ENCODE peak calls at places on chromosomes 1 and 21, in five cellular contexts. One of them, this sample, is unnamed. For H3K9me3, the result is how much of the 10 kb centered on the place peaks cover.

GRCh38 chr1:85884372-85885035 is 176.3 kb upstream of the ZNHIT6 start:
- DNase-seq in CD8-positive, alpha-beta memory T cell: no peak
- DNase-seq in astrocyte: no peak
- DNase-seq in stomach: no peak
- DNase-seq in suprapubic skin: no peak
- DNase-seq in this sample: no peak

GRCh38 chr1:214362188-214362882 is 81.4 kb downstream of the SMYD2 start:
- DNase-seq in CD8-positive, alpha-beta memory T cell: no peak
- DNase-seq in astrocyte: peak
- DNase-seq in stomach: no peak
- DNase-seq in suprapubic skin: no peak
- DNase-seq in this sample: no peak

GRCh38 chr1:44842763-44843655 is at the start of gene PTCH2:
- DNase-seq in suprapubic skin: no peak
- DNase-seq in astrocyte: peak
- DNase-seq in CD8-positive, alpha-beta memory T cell: no peak
- DNase-seq in stomach: peak
- DNase-seq in this sample: peak

GRCh38 chr1:219938706-219939105 is 10.3 kb upstream of the SLC30A10 start:
- DNase-seq in CD8-positive, alpha-beta memory T cell: no peak
- DNase-seq in suprapubic skin: no peak
- DNase-seq in stomach: no peak
- DNase-seq in astrocyte: peak
- DNase-seq in this sample: no peak

GRCh38 chr1:180542113-180542512 is 16.7 kb upstream of the OVAAL start:
- DNase-seq in suprapubic skin: no peak
- DNase-seq in stomach: no peak
- DNase-seq in astrocyte: no peak
- DNase-seq in CD8-positive, alpha-beta memory T cell: no peak
- DNase-seq in this sample: no peak

GRCh38 chr1:41788427-41788826 is 130.3 kb downstream of the HIVEP3 start:
- DNase-seq in stomach: no peak
- DNase-seq in suprapubic skin: no peak
- DNase-seq in astrocyte: no peak
- DNase-seq in CD8-positive, alpha-beta memory T cell: no peak
- DNase-seq in this sample: no peak

GRCh38 chr1:40808444-40808843 is 24.9 kb downstream of the KCNQ4 start:
- DNase-seq in stomach: no peak
- DNase-seq in suprapubic skin: no peak
- DNase-seq in CD8-positive, alpha-beta memory T cell: no peak
- DNase-seq in astrocyte: no peak
- DNase-seq in this sample: no peak

GRCh38 chr1:201847150-201847549 is 18.2 kb downstream of the IPO9 start:
- DNase-seq in suprapubic skin: no peak
- DNase-seq in astrocyte: no peak
- DNase-seq in stomach: no peak
- DNase-seq in CD8-positive, alpha-beta memory T cell: no peak
- DNase-seq in this sample: no peak

GRCh38 chr1:5388622-5389021 is 603.6 kb downstream of the NPHP4 start:
- DNase-seq in astrocyte: no peak
- DNase-seq in suprapubic skin: no peak
- DNase-seq in CD8-positive, alpha-beta memory T cell: no peak
- DNase-seq in stomach: no peak
- DNase-seq in this sample: no peak

GRCh38 chr21:32592929-32593502 is 7.7 kb upstream of the TCP10L start:
- DNase-seq in CD8-positive, alpha-beta memory T cell: no peak
- DNase-seq in suprapubic skin: no peak
- DNase-seq in stomach: no peak
- DNase-seq in astrocyte: no peak
- DNase-seq in this sample: no peak

GRCh38 chr1:161172349-161172748 is 5.0 kb downstream of the B4GALT3 start:
- DNase-seq in suprapubic skin: no peak
- DNase-seq in astrocyte: no peak
- DNase-seq in CD8-positive, alpha-beta memory T cell: no peak
- DNase-seq in stomach: peak
- DNase-seq in this sample: no peak

GRCh38 chr1:203331224-203331623 is 19.7 kb downstream of the FMOD start:
- DNase-seq in astrocyte: no peak
- DNase-seq in suprapubic skin: no peak
- DNase-seq in CD8-positive, alpha-beta memory T cell: no peak
- DNase-seq in stomach: no peak
- DNase-seq in this sample: no peak

GRCh38 chr1:30345525-30346145 is 377.8 kb downstream of the MATN1 start:
- DNase-seq in suprapubic skin: no peak
- DNase-seq in astrocyte: no peak
- DNase-seq in CD8-positive, alpha-beta memory T cell: no peak
- DNase-seq in stomach: no peak
- DNase-seq in this sample: no peak

GRCh38 chr1:207913951-207914350 is 3.0 kb upstream of the CD34 start:
- DNase-seq in CD8-positive, alpha-beta memory T cell: no peak
- DNase-seq in astrocyte: no peak
- DNase-seq in suprapubic skin: no peak
- DNase-seq in stomach: no peak
- DNase-seq in this sample: no peak

GRCh38 chr1:198107041-198107440 is 49.8 kb upstream of the NEK7 start:
- DNase-seq in CD8-positive, alpha-beta memory T cell: no peak
- DNase-seq in suprapubic skin: no peak
- DNase-seq in stomach: no peak
- DNase-seq in astrocyte: peak
- DNase-seq in this sample: no peak

GRCh38 chr1:197093226-197093887 is 26.3 kb upstream of the F13B start:
- DNase-seq in stomach: no peak
- DNase-seq in CD8-positive, alpha-beta memory T cell: no peak
- DNase-seq in astrocyte: no peak
- DNase-seq in suprapubic skin: no peak
- DNase-seq in this sample: no peak

GRCh38 chr1:56200446-56200845 is 378.9 kb downstream of the PLPP3 start:
- DNase-seq in CD8-positive, alpha-beta memory T cell: no peak
- DNase-seq in stomach: no peak
- DNase-seq in suprapubic skin: no peak
- DNase-seq in astrocyte: no peak
- DNase-seq in this sample: no peak

GRCh38 chr1:116981521-116982037 is 20.0 kb upstream of the CD101 start:
- DNase-seq in stomach: peak
- DNase-seq in astrocyte: no peak
- DNase-seq in suprapubic skin: no peak
- DNase-seq in CD8-positive, alpha-beta memory T cell: no peak
- DNase-seq in this sample: no peak

GRCh38 chr1:67647814-67648358 is 37.1 kb upstream of the GADD45A start:
- DNase-seq in CD8-positive, alpha-beta memory T cell: no peak
- DNase-seq in astrocyte: no peak
- DNase-seq in suprapubic skin: no peak
- DNase-seq in stomach: no peak
- DNase-seq in this sample: no peak

GRCh38 chr1:223886516-223886921 is 40.8 kb upstream of the TP53BP2 start:
- DNase-seq in astrocyte: no peak
- DNase-seq in CD8-positive, alpha-beta memory T cell: no peak
- DNase-seq in suprapubic skin: no peak
- DNase-seq in stomach: no peak
- DNase-seq in this sample: no peak

GRCh38 chr1:227378876-227379554 is 60.7 kb upstream of the CDC42BPA start:
- DNase-seq in CD8-positive, alpha-beta memory T cell: no peak
- DNase-seq in stomach: no peak
- DNase-seq in suprapubic skin: no peak
- DNase-seq in astrocyte: peak
- DNase-seq in this sample: no peak

GRCh38 chr1:187838335-187839293 is 1009.9 kb downstream of the PLA2G4A start:
- DNase-seq in CD8-positive, alpha-beta memory T cell: no peak
- DNase-seq in suprapubic skin: no peak
- DNase-seq in astrocyte: no peak
- DNase-seq in stomach: no peak
- DNase-seq in this sample: no peak

GRCh38 chr1:966135-966602 is at the start of gene PLEKHN1:
- DNase-seq in astrocyte: peak
- DNase-seq in stomach: peak
- DNase-seq in suprapubic skin: no peak
- DNase-seq in CD8-positive, alpha-beta memory T cell: no peak
- DNase-seq in this sample: no peak

GRCh38 chr1:119674110-119674509 is 26.0 kb upstream of the ZNF697 start:
- DNase-seq in CD8-positive, alpha-beta memory T cell: no peak
- DNase-seq in stomach: no peak
- DNase-seq in astrocyte: peak
- DNase-seq in suprapubic skin: no peak
- DNase-seq in this sample: no peak

GRCh38 chr1:207284209-207284892 is 37.1 kb upstream of the CD55 start:
- DNase-seq in CD8-positive, alpha-beta memory T cell: no peak
- DNase-seq in astrocyte: no peak
- DNase-seq in suprapubic skin: no peak
- DNase-seq in stomach: no peak
- DNase-seq in this sample: no peak

GRCh38 chr1:155977607-155978324 is 581 bp downstream of the ARHGEF2 start:
- DNase-seq in CD8-positive, alpha-beta memory T cell: peak
- DNase-seq in suprapubic skin: no peak
- DNase-seq in stomach: no peak
- DNase-seq in astrocyte: no peak
- DNase-seq in this sample: no peak

GRCh38 chr1:86913399-86913895 is 479 bp downstream of the SELENOF start:
- DNase-seq in stomach: peak
- DNase-seq in suprapubic skin: no peak
- DNase-seq in CD8-positive, alpha-beta memory T cell: peak
- DNase-seq in astrocyte: peak
- DNase-seq in this sample: no peak

GRCh38 chr1:23561813-23562100 is 2.5 kb upstream of the ID3 start:
- DNase-seq in astrocyte: peak
- DNase-seq in CD8-positive, alpha-beta memory T cell: no peak
- DNase-seq in suprapubic skin: no peak
- DNase-seq in stomach: no peak
- DNase-seq in this sample: no peak

GRCh38 chr1:216830402-216830801 is 107.2 kb upstream of the ESRRG start:
- DNase-seq in stomach: no peak
- DNase-seq in astrocyte: no peak
- DNase-seq in suprapubic skin: no peak
- DNase-seq in CD8-positive, alpha-beta memory T cell: no peak
- DNase-seq in this sample: peak

GRCh38 chr1:211013346-211014240 is 120.4 kb downstream of the KCNH1 start:
- DNase-seq in suprapubic skin: no peak
- DNase-seq in CD8-positive, alpha-beta memory T cell: no peak
- DNase-seq in stomach: no peak
- DNase-seq in astrocyte: no peak
- DNase-seq in this sample: no peak

GRCh38 chr1:231272880-231273279 is 31.9 kb downstream of the GNPAT start:
- DNase-seq in stomach: no peak
- DNase-seq in suprapubic skin: no peak
- DNase-seq in CD8-positive, alpha-beta memory T cell: no peak
- DNase-seq in astrocyte: peak
- DNase-seq in this sample: peak

DNA sequence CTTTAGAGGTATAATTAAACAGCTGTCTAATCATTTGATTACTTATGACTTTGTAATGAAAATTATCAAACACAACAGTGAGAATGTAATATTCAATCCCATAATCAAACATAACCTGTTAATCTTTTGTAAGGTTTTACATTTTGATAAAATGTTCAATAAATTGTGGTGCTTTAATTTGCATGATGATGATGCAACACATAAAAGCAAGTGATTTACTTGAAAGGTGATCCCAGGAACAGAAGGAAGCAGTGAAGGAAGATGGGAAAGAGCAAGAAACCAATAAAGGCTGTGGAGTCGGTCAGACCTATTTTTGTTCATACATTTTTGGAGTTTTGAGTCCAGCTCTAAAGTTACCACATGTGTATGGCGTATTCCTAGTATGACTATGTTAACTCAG is 29.6 kb downstream of the ZNF695 start:
- DNase-seq in suprapubic skin: no peak
- DNase-seq in astrocyte: no peak
- DNase-seq in CD8-positive, alpha-beta memory T cell: no peak
- DNase-seq in stomach: no peak
- DNase-seq in this sample: no peak
- H3K9me3 ChIP-seq in suprapubic skin: under half
- H3K9me3 ChIP-seq in astrocyte: under half
- H3K9me3 ChIP-seq in CD8-positive, alpha-beta memory T cell: under half
- H3K9me3 ChIP-seq in stomach: under half
- H3K9me3 ChIP-seq in this sample: under half

GRCh38 chr1:248343451-248343850 is 5.1 kb upstream of the OR14C36 start:
- DNase-seq in stomach: no peak
- DNase-seq in suprapubic skin: no peak
- DNase-seq in CD8-positive, alpha-beta memory T cell: no peak
- DNase-seq in astrocyte: no peak
- DNase-seq in this sample: no peak
- H3K9me3 ChIP-seq in stomach: under half
- H3K9me3 ChIP-seq in suprapubic skin: under half
- H3K9me3 ChIP-seq in CD8-positive, alpha-beta memory T cell: under half
- H3K9me3 ChIP-seq in astrocyte: under half
- H3K9me3 ChIP-seq in this sample: under half

DNA sequence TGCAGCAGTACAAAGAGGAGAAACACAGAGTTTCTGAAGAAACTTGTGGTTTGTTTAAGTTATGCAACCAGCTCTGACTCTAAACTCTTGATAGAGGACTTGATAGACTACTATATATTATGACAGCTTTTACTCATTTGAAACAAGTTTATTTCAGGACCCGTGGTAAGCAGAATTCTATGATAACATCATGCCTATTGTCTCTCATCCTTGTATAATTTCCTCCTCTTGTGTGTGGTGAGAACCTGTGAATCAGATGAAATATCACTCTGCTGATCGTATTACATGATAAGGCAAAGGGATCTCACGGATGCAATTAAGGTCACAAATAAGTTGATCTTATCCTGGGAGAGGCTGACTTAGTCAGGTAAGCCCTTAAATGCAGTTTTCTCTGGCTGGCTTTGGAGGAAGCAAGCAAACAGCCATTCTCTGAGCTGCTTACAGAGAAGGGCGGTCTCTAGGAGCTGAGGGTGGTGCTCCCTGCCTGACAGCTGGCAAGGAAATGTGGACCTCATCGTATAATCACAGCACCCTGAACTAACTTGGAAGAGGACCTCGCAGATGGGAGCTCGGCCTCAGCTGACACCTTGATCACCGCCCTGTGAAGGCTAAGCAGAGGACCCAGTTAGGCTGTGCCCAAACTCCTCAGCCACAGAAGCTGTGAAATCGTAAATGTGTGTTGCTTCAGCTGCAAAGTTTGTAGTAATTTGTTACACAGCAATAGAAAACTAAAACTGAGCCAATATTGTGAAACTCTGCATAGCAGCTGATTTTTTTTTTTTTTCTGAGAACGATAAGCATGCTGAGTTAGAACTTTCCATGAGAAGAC is 151.1 kb upstream of the DPT start:
- DNase-seq in stomach: no peak
- DNase-seq in suprapubic skin: no peak
- DNase-seq in CD8-positive, alpha-beta memory T cell: no peak
- DNase-seq in astrocyte: no peak
- DNase-seq in this sample: no peak
- H3K9me3 ChIP-seq in stomach: under half
- H3K9me3 ChIP-seq in suprapubic skin: under half
- H3K9me3 ChIP-seq in CD8-positive, alpha-beta memory T cell: under half
- H3K9me3 ChIP-seq in astrocyte: under half
- H3K9me3 ChIP-seq in this sample: under half

DNA sequence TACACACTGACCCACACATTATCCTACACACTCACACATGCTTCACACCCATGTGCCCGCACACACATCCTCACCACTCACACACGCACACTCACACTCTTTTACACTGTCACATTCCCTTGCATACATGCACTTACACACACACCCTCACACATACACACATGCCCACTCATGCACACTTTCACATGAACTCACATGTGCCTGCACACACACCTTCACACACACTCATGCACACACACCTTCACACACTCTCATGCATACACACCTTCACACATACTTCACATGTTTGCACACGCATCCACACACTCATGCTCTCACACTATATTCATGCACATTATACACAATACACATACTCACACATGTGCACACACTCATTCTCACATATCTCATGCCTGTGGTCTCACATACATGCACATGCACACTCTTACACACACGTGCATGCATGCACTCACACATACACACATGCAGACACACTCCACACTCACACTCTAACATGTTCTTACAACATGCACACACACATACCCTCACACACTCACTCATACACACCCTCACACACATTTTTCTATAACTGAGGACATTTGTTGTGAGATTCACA is 42.3 kb downstream of the RXRG start:
- DNase-seq in suprapubic skin: no peak
- DNase-seq in astrocyte: no peak
- DNase-seq in CD8-positive, alpha-beta memory T cell: no peak
- DNase-seq in stomach: no peak
- DNase-seq in this sample: no peak
- H3K9me3 ChIP-seq in suprapubic skin: under half
- H3K9me3 ChIP-seq in astrocyte: under half
- H3K9me3 ChIP-seq in CD8-positive, alpha-beta memory T cell: under half
- H3K9me3 ChIP-seq in stomach: under half
- H3K9me3 ChIP-seq in this sample: under half

This sample was measured in lower lobe of right lung.